ENCODE peak calls at places on chromosomes 1 and 21, in nine cellular contexts. L, N, V, B, Y, W, X, Z and U are unnamed samples.

GRCh38 chr1:157368363-157368762 is 184.0 kb downstream of the FCRL5 start:
- DNase-seq in B (no peak), N (no peak), X (no peak), W (no peak), L (no peak), V (no peak), Y (no peak), Z (no peak), U (no peak)

GRCh38 chr1:214043167-214043566 is 55.4 kb downstream of the PROX1 start:
- DNase-seq in X (no peak), Y (no peak), B (no peak), L (no peak), N (no peak), V (no peak), Z (no peak), W (no peak), U (no peak)

GRCh38 chr21:20253261-20253660 is 744.9 kb upstream of the NCAM2 start:
- DNase-seq in B (no peak), V (no peak), W (no peak), L (no peak), Z (no peak), X (no peak), Y (no peak), N (no peak), U (no peak)

GRCh38 chr1:35539824-35540261 is 17.4 kb downstream of the KIAA0319L start:
- DNase-seq in N (no peak), Z (peak), L (no peak), X (peak), W (no peak), Y (no peak), V (peak), B (no peak), U (no peak)

GRCh38 chr21:44939532-44940115 is at the start of gene SLX9:
- DNase-seq in B (peak), Y (peak), V (peak), L (peak), W (peak), Z (peak), X (peak), N (peak), U (no peak)

GRCh38 chr1:180040034-180040433 is 85.4 kb downstream of the CEP350 start:
- DNase-seq in W (no peak), L (no peak), V (no peak), Z (no peak), Y (no peak), N (no peak), B (peak), X (peak), U (no peak)

GRCh38 chr1:162372159-162373071 is 4.2 kb downstream of the SPATA46 start:
- DNase-seq in Y (no peak), L (no peak), W (no peak), V (no peak), X (no peak), Z (no peak), N (no peak), B (peak), U (no peak)

GRCh38 chr1:111603979-111604378 is 15.6 kb upstream of the RAP1A start:
- DNase-seq in V (peak), Y (no peak), W (no peak), N (no peak), L (peak), Z (no peak), B (no peak), X (no peak), U (peak)

GRCh38 chr1:59455206-59455605 is 158.3 kb downstream of the FGGY start:
- DNase-seq in V (no peak), X (peak), L (no peak), Z (no peak), W (no peak), Y (no peak), N (no peak), B (peak), U (no peak)

GRCh38 chr1:13807213-13807612 is 107.2 kb downstream of the PRDM2 start:
- DNase-seq in X (peak), V (peak), W (peak), Z (no peak), Y (peak), B (peak), L (no peak), N (no peak), U (no peak)

GRCh38 chr1:236066828-236067386 is 2.0 kb upstream of the NID1 start:
- DNase-seq in Y (no peak), V (peak), B (no peak), N (peak), X (no peak), W (no peak), Z (no peak), L (peak), U (peak)

GRCh38 chr1:92211166-92211565 is 6.5 kb upstream of the C1orf146 start:
- DNase-seq in X (peak), Z (no peak), L (no peak), V (no peak), N (no peak), Y (no peak), W (no peak), B (no peak), U (no peak)

GRCh38 chr1:181079382-181079781 is 9.1 kb upstream of the IER5 start:
- DNase-seq in N (no peak), B (peak), X (no peak), L (no peak), Y (no peak), W (no peak), Z (no peak), V (no peak), U (no peak)

GRCh38 chr1:12140676-12141532 is 25.9 kb upstream of the TNFRSF1B start:
- DNase-seq in X (no peak), N (no peak), B (no peak), W (no peak), L (no peak), Y (no peak), V (no peak), Z (no peak), U (no peak)

GRCh38 chr1:114597949-114598348 is 16.5 kb upstream of the BCAS2 start:
- DNase-seq in L (no peak), B (peak), N (no peak), W (no peak), V (no peak), X (peak), Z (no peak), Y (no peak), U (no peak)

GRCh38 chr1:147630447-147630846 is 39.9 kb downstream of the ACP6 start:
- DNase-seq in W (no peak), N (no peak), X (no peak), Y (no peak), Z (no peak), V (no peak), L (no peak), B (no peak), U (no peak)

GRCh38 chr1:161068306-161069200 is 1.1 kb downstream of the ARHGAP30 start:
- DNase-seq in L (peak), X (no peak), W (peak), N (peak), Z (no peak), Y (peak), B (no peak), V (peak), U (peak)

GRCh38 chr1:209168204-209168603 is 415.3 kb upstream of the CAMK1G start:
- DNase-seq in N (no peak), Z (no peak), B (peak), W (no peak), L (no peak), V (no peak), X (peak), Y (no peak), U (no peak)

GRCh38 chr1:200042437-200043329 is 15.2 kb downstream of the NR5A2 start:
- DNase-seq in Y (peak), V (no peak), L (no peak), N (no peak), Z (no peak), B (no peak), W (peak), X (no peak), U (no peak)

GRCh38 chr1:234111458-234112142 is 207.1 kb downstream of the SLC35F3 start:
- DNase-seq in W (peak), Y (peak), Z (peak), B (peak), L (no peak), N (peak), V (no peak), X (peak), U (no peak)

GRCh38 chr1:107597290-107597689 is 367.7 kb downstream of the VAV3 start:
- DNase-seq in Z (no peak), V (no peak), N (no peak), L (no peak), B (peak), W (no peak), Y (no peak), X (no peak), U (no peak)

GRCh38 chr1:17162941-17163340 is 42.0 kb upstream of the PADI1 start:
- DNase-seq in X (no peak), N (no peak), Z (no peak), B (peak), L (no peak), W (no peak), Y (no peak), V (no peak), U (no peak)

GRCh38 chr21:16570856-16571255 is 841.1 kb downstream of the USP25 start:
- DNase-seq in X (no peak), Z (no peak), W (no peak), N (no peak), V (no peak), B (no peak), L (no peak), Y (no peak), U (no peak)

GRCh38 chr1:54842206-54842915 is 41.2 kb upstream of the TTC22 start:
- DNase-seq in X (no peak), L (no peak), N (no peak), Y (no peak), W (no peak), V (no peak), B (no peak), Z (no peak), U (no peak)

GRCh38 chr1:27097484-27097917 is 57.4 kb downstream of the SLC9A1 start:
- DNase-seq in Z (peak), W (peak), L (peak), N (peak), V (peak), B (peak), Y (peak), X (peak), U (no peak)

GRCh38 chr1:195439661-195440060 is 1168.6 kb downstream of the KCNT2 start:
- DNase-seq in B (no peak), Z (no peak), L (no peak), Y (no peak), X (no peak), W (no peak), V (no peak), N (no peak), U (no peak)

GRCh38 chr1:17935230-17935629 is 172.4 kb upstream of the IGSF21 start:
- DNase-seq in X (no peak), L (no peak), Y (no peak), V (no peak), Z (no peak), B (no peak), W (peak), N (no peak), U (no peak)

GRCh38 chr1:43348809-43349593 is 9.8 kb upstream of the CDC20 start:
- DNase-seq in B (peak), Y (peak), X (no peak), Z (peak), L (no peak), N (peak), W (peak), V (peak), U (peak)

GRCh38 chr1:32413507-32414185 is 19.4 kb upstream of the BSDC1 start:
- DNase-seq in W (peak), X (peak), B (peak), N (peak), V (peak), Z (peak), Y (peak), L (peak), U (peak)

GRCh38 chr1:52825868-52826267 is 16.7 kb upstream of the ZYG11A start:
- DNase-seq in W (no peak), Y (no peak), L (no peak), N (no peak), V (peak), Z (no peak), B (peak), X (peak), U (no peak)
- TF ChIP-seq CTCF in W (no peak), Y (peak), L (peak), N (no peak), V (no peak), Z (no peak), B (peak), X (no peak), U (peak)

DNA sequence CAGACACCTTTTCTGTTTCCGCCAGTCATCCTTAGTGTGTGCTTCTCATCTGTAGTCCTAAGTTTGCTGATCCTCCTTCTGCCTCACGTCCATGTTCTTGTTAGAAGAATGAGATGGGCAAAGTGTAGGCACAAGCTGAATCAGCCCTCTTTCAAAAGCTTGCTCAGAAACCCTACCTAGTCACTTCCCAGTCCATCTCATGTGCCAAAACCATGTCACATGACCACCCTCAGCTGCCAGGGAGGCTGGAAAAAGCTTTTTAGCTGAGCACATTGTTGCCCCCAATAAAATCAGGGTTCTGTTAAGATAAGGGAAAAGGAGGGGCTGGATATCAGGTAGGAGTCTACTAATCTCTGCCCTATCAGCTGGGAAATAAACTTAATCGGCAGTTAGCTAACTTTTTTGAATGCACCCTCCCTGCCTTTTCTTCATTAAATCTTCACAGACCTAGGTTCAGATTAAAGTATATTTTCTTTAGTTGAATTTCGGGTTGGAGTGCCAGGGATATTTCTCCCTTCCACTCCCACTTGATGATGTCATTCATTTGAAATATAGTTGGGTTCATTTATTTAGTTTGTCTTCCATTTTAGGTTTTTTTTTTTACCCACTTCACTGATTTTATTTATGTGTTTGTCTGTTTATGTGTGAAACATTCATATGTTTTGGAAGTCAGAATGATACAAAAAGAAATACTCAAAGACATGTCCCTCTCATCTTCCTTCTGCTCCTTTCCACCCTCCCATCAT is 129.2 kb downstream of the ROR1 start:
- DNase-seq in X (peak), V (no peak), L (no peak), Y (no peak), N (no peak), Z (no peak), B (peak), W (no peak), U (no peak)
- TF ChIP-seq CTCF in X (no peak), V (no peak), L (no peak), Y (no peak), N (no peak), Z (no peak), B (no peak), W (no peak), U (no peak)

GRCh38 chr1:41328780-41329640 is 32.2 kb upstream of the FOXO6 start:
- DNase-seq in X (no peak), W (no peak), Y (no peak), B (no peak), N (no peak), V (no peak), L (no peak), Z (no peak), U (no peak)
- TF ChIP-seq CTCF in X (no peak), W (no peak), Y (no peak), B (no peak), N (no peak), V (no peak), L (no peak), Z (no peak), U (no peak)

DNA sequence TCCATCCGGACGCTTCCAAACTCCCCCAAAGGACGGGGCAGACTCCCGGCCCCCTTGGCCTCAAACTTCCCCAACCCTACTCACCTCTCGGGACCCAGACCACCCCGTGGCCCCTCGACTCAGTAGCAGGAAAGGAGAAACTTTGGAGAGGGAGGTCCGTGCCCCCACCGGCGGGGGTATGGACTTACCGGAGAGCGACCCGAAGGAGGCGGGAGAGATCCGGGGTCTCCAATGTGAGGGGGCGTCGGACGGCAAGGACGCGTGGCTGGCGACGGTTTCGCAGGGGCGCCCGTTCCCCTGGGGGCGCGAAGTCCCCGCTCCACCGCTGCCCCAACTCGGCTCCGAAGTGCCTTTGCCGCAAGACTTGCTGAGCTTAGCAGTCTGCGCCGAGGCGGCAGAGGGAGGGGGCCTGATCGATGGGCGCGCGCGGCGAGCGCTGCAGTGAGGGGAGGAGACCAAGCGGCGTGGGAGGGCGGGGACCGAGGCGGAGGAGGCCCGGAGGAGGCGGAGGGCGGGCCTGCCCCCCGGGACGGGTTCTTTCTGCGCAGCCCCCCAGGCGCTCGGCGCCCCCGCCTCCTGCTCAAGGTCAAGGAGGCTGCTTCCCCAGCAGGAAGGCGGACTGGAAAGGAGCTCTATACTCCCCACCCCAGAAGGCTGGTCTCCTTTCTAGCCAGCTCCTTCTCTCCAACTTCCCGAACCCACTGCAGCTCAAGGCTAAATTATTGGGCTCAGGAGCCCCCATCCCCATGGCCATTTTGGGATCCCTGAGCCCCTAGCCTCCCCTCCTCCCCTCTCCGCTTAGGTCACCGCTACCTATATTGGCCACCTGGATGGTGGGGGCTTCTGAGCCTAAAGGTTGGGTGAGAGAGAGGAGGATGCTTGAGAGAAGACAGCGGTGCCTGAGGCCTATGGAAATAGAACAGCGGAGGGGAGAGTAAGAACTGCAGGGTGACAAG is at the start of gene SYT2:
- DNase-seq in B (no peak), X (peak), Y (peak), W (peak), V (no peak), N (no peak), L (peak), Z (peak), U (no peak)
- TF ChIP-seq CTCF in B (no peak), X (no peak), Y (no peak), W (no peak), V (no peak), N (no peak), L (no peak), Z (no peak), U (no peak)

DNA sequence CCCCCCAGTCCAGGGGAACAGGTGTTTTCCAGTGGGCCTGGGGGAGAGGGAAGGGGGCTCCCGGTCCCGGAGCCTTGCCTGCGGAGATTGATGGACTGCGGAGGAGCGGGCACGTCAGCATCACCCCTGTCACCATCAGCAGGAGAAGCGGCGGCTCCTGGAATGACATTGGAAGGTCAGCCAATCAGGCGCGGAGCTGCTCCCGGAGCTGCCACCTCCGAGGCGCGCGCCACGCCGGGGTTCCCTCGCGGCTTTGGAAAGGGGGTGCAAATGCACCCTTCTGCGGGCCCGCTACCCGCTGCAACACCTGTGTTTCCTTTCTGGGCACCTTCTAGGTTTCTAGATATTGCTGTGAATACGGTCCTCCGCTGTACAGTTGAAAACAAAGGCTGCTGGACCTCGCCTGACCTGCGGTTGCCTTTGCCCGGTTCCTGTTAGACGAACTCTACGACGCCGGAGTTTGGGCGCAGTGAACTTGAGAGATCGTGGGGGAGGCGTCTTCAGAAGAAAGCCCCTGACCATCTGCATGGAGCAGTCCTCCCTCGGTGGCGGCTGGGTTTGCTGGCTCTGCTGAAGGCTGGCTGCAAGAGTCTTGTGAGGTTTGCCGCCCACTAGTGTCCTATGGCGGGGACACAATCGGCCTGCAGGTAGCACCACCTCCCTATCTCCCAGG is 5.3 kb downstream of the DSCAM start:
- DNase-seq in W (peak), X (no peak), V (no peak), L (no peak), N (peak), Y (peak), Z (peak), B (peak), U (no peak)
- TF ChIP-seq CTCF in W (peak), X (peak), V (no peak), L (no peak), N (no peak), Y (peak), Z (peak), B (peak), U (no peak)

GRCh38 chr1:76142771-76143540 is 68.4 kb downstream of the ST6GALNAC3 start:
- DNase-seq in X (peak), N (no peak), L (no peak), Z (no peak), V (no peak), Y (no peak), W (no peak), B (no peak), U (no peak)

GRCh38 chr1:76137746-76138145 is 63.2 kb downstream of the ST6GALNAC3 start:
- DNase-seq in X (peak), V (no peak), L (no peak), Z (no peak), B (no peak), W (no peak), N (no peak), Y (no peak), U (no peak)

GRCh38 chr1:76138217-76138616 is 63.7 kb downstream of the ST6GALNAC3 start:
- DNase-seq in X (no peak), N (no peak), B (no peak), Y (no peak), Z (no peak), L (no peak), V (no peak), W (no peak), U (no peak)

GRCh38 chr1:76141898-76142297 is 67.4 kb downstream of the ST6GALNAC3 start:
- DNase-seq in V (no peak), L (no peak), Z (no peak), Y (peak), N (no peak), X (no peak), B (no peak), W (no peak), U (no peak)

GRCh38 chr1:76140227-76140626 is 65.7 kb downstream of the ST6GALNAC3 start:
- DNase-seq in Y (peak), W (no peak), L (no peak), Z (no peak), N (no peak), V (no peak), X (no peak), B (no peak), U (no peak)
- TF ChIP-seq CTCF in Y (peak), W (no peak), L (no peak), Z (no peak), N (no peak), V (no peak), X (no peak), B (peak), U (peak)

GRCh38 chr1:15937706-15938168 is 38.2 kb downstream of the ZBTB17 start:
- DNase-seq in V (no peak), N (no peak), L (no peak), W (no peak), Z (no peak), X (no peak), B (peak), Y (no peak), U (no peak)
- TF ChIP-seq CTCF in V (peak), N (no peak), L (peak), W (peak), Z (no peak), X (no peak), B (peak), Y (peak), U (peak)